ENCODE peak calls at places on chromosomes 4 and X, in seven cellular contexts. H is stimulated activated CD8-positive, alpha-beta memory T cell treated with anti-CD3 and anti-CD28 coated beads, Interleukin-4, amount 100 ng/mL, for 24 hours; R is posterior cingulate gyrus; X is left lobe of liver; N is cardiac fibroblast; S is GM18507; G is AG09309. F is an unnamed sample.

GRCh38 chrX:44507292-44507691 is 35.4 kb downstream of the FUNDC1 start:
- DNase-seq in R (no peak), H (no peak), S (no peak), G (no peak), X (no peak), N (no peak), F (no peak)

GRCh38 chrX:44843318-44843702 is 511 bp upstream of the DUSP21 start:
- DNase-seq in X (no peak), R (no peak), G (no peak), H (no peak), N (no peak), S (no peak), F (no peak)

GRCh38 chrX:142238536-142238935 is 33.4 kb upstream of the MAGEC2 start:
- DNase-seq in S (no peak), H (no peak), N (no peak), G (no peak), X (no peak), R (no peak), F (no peak)

GRCh38 chrX:28549839-28550238 is 37.4 kb upstream of the IL1RAPL1 start:
- DNase-seq in X (no peak), S (no peak), G (no peak), N (no peak), H (no peak), R (no peak), F (no peak)

GRCh38 chrX:108018659-108019381 is 26.0 kb upstream of the VSIG1 start:
- DNase-seq in G (no peak), H (no peak), S (no peak), X (no peak), N (no peak), R (no peak), F (no peak)

GRCh38 chr4:186144180-186144579 is 39.7 kb downstream of the FAM149A start:
- DNase-seq in S (no peak), G (no peak), X (peak; percentile 56), R (peak; percentile 41), H (no peak), N (peak; percentile 63), F (no peak)

GRCh38 chr4:35934370-35934981 is 309.8 kb downstream of the ARAP2 start:
- DNase-seq in G (no peak), R (no peak), X (no peak), N (peak; percentile 28), H (no peak), S (no peak), F (peak; percentile 14)

GRCh38 chrX:2495595-2495994 is 5.2 kb downstream of the DHRSX start:
- DNase-seq in N (no peak), G (no peak), S (no peak), R (no peak), H (no peak), X (no peak), F (no peak)

GRCh38 chr4:19532120-19532848 is 719.4 kb upstream of the SLIT2 start:
- DNase-seq in R (no peak), X (no peak), N (peak; percentile 6), S (no peak), G (no peak), H (no peak), F (no peak)

GRCh38 chrX:152915541-152916241 is 17.8 kb downstream of the ZNF185 start:
- DNase-seq in H (no peak), N (peak; percentile 38), X (no peak), G (no peak), R (peak; percentile 9), S (no peak), F (no peak)

GRCh38 chr4:152014280-152014679 is 253.5 kb upstream of the GATB start:
- DNase-seq in R (no peak), H (peak; percentile 23), X (no peak), N (no peak), G (no peak), S (peak; percentile 30), F (peak; percentile 15)

GRCh38 chrX:29634516-29634915 is 580.8 kb upstream of the MAGEB2 start:
- DNase-seq in R (no peak), H (no peak), S (no peak), N (peak; percentile 18), X (no peak), G (no peak), F (no peak)

GRCh38 chr4:41072021-41072777 is 142.1 kb downstream of the APBB2 start:
- DNase-seq in X (no peak), G (no peak), N (no peak), S (no peak), R (no peak), H (no peak), F (no peak)

GRCh38 chr4:80731436-80731835 is 299.1 kb upstream of the BMP3 start:
- DNase-seq in H (no peak), N (no peak), R (no peak), G (no peak), S (no peak), X (no peak), F (no peak)

GRCh38 chr4:157838366-157838765 is 334.5 kb downstream of the GASK1B start:
- DNase-seq in H (no peak), R (no peak), N (no peak), G (no peak), S (no peak), X (no peak), F (no peak)

GRCh38 chr4:11768251-11768972 is 339.7 kb upstream of the HS3ST1 start:
- DNase-seq in G (no peak), S (no peak), H (no peak), R (no peak), N (peak; percentile 88), X (no peak), F (no peak)

GRCh38 chr4:102843273-102843672 is 15.9 kb upstream of the UBE2D3 start:
- DNase-seq in H (no peak), R (no peak), X (no peak), S (no peak), N (no peak), G (no peak), F (no peak)

GRCh38 chr4:10457255-10457801 is at the start of gene ZNF518B:
- DNase-seq in H (peak; percentile 70), G (no peak), X (peak; percentile 69), R (peak; percentile 48), N (peak; percentile 75), S (peak; percentile 75), F (peak; percentile 92)

GRCh38 chr4:10783351-10783750 is 98.8 kb upstream of the CLNK start:
- DNase-seq in X (no peak), N (peak; percentile 23), S (no peak), G (peak; percentile 14), R (no peak), H (no peak), F (no peak)

GRCh38 chr4:65600656-65601055 is 69.6 kb downstream of the EPHA5 start:
- DNase-seq in R (no peak), X (no peak), G (no peak), S (no peak), H (no peak), N (no peak), F (no peak)

GRCh38 chr4:4990857-4991540 is 28.3 kb downstream of the CYTL1 start:
- DNase-seq in R (no peak), N (peak; percentile 96), S (no peak), G (peak; percentile 69), X (no peak), H (no peak), F (peak; percentile 75)

GRCh38 chr4:101806914-101807313 is 16.4 kb downstream of the BANK1 start:
- DNase-seq in S (peak; percentile 25), N (peak; percentile 38), R (no peak), H (no peak), G (no peak), X (no peak), F (no peak)

GRCh38 chrX:2693123-2693438 is 2.0 kb downstream of the CD99 start:
- DNase-seq in H (no peak), R (no peak), G (no peak), X (no peak), N (no peak), S (no peak), F (peak; percentile 35)

GRCh38 chr4:87180767-87181166 is 39.7 kb downstream of the KLHL8 start:
- DNase-seq in X (no peak), R (no peak), G (no peak), S (no peak), N (peak; percentile 32), H (no peak), F (no peak)

GRCh38 chrX:154600962-154601374 is 16.0 kb downstream of the CTAG1A start:
- DNase-seq in X (peak; percentile 4), H (no peak), R (no peak), G (no peak), N (peak; percentile 13), S (no peak), F (no peak)

GRCh38 chr4:56671860-56672259 is 9.2 kb downstream of the HOPX start:
- DNase-seq in G (no peak), R (no peak), N (peak; percentile 28), X (no peak), H (no peak), S (no peak), F (no peak)

GRCh38 chr4:150243932-150244331 is 165.7 kb downstream of the DCLK2 start:
- DNase-seq in G (no peak), R (no peak), X (no peak), S (no peak), H (no peak), N (no peak), F (no peak)

GRCh38 chr4:132709024-132709423 is 440.1 kb upstream of the PCDH10 start:
- DNase-seq in S (no peak), X (no peak), G (no peak), R (no peak), N (no peak), H (no peak), F (no peak)

F was measured in immature natural killer cell.